ENCODE peak calls at places on chromosome 15, in seven cellular contexts. N, C, J, L, T, X and U are unnamed samples.

GRCh38 chr15:42582569-42583235 is 7.3 kb downstream of the STARD9 start:
- DNase-seq in N (no peak), C (no peak), J (no peak), L (no peak), T (no peak), X (no peak), U (no peak)

GRCh38 chr15:70140543-70141375 is 43.0 kb upstream of the TLE3 start:
- DNase-seq in N (no peak), C (no peak), J (no peak), L (no peak), T (peak; percentile 57), X (no peak), U (peak; percentile 25)

GRCh38 chr15:89494006-89494405 is 2.4 kb downstream of the RHCG start:
- DNase-seq in N (no peak), C (no peak), J (no peak), L (no peak), T (no peak), X (no peak), U (no peak)

GRCh38 chr15:37245358-37245757 is 145.0 kb upstream of the MEIS2 start:
- DNase-seq in N (no peak), C (no peak), J (no peak), L (no peak), T (no peak), X (no peak), U (no peak)

GRCh38 chr15:23565395-23566069 is at the start of gene MKRN3:
- DNase-seq in N (no peak), C (no peak), J (peak; percentile 1), L (no peak), T (peak; percentile 7), X (peak; percentile 35), U (no peak)

GRCh38 chr15:45180201-45180600 is 7.6 kb downstream of the SHF start:
- DNase-seq in N (no peak), C (no peak), J (no peak), L (peak; percentile 51), T (no peak), X (no peak), U (no peak)

GRCh38 chr15:72482275-72482674 is 8.1 kb downstream of the ARIH1 start:
- DNase-seq in N (no peak), C (no peak), J (no peak), L (no peak), T (no peak), X (no peak), U (no peak)

GRCh38 chr15:84079885-84080777 is 155.4 kb upstream of the GOLGA6L4 start:
- DNase-seq in N (peak; percentile 5), C (no peak), J (no peak), L (no peak), T (peak; percentile 3), X (no peak), U (no peak)

GRCh38 chr15:31145271-31145911 is 43.9 kb upstream of the TRPM1 start:
- DNase-seq in N (peak; percentile 3), C (no peak), J (peak; percentile 24), L (peak; percentile 32), T (peak; percentile 17), X (no peak), U (peak; percentile 34)

GRCh38 chr15:90463381-90463780 is 66.3 kb upstream of the CRTC3 start:
- DNase-seq in N (peak; percentile 84), C (peak; percentile 23), J (peak; percentile 40), L (peak; percentile 22), T (peak; percentile 76), X (no peak), U (peak; percentile 40)

GRCh38 chr15:87579537-87579936 is 677.0 kb downstream of the NTRK3 start:
- DNase-seq in N (no peak), C (no peak), J (peak; percentile 24), L (peak; percentile 43), T (no peak), X (no peak), U (no peak)

GRCh38 chr15:88913017-88913849 is at the start of gene MFGE8:
- DNase-seq in N (peak; percentile 71), C (no peak), J (peak; percentile 25), L (peak; percentile 52), T (peak; percentile 72), X (peak; percentile 87), U (peak; percentile 80)

GRCh38 chr15:81253846-81254245 is 57.2 kb downstream of the IL16 start:
- DNase-seq in N (no peak), C (no peak), J (no peak), L (no peak), T (no peak), X (no peak), U (no peak)

GRCh38 chr15:33440911-33441310 is 130.1 kb downstream of the RYR3 start:
- DNase-seq in N (no peak), C (no peak), J (no peak), L (no peak), T (no peak), X (no peak), U (no peak)

GRCh38 chr15:89640245-89640644 is 15.0 kb downstream of the KIF7 start:
- DNase-seq in N (no peak), C (no peak), J (no peak), L (no peak), T (no peak), X (no peak), U (no peak)

GRCh38 chr15:101070502-101071273 is 151.5 kb downstream of the LRRK1 start:
- DNase-seq in N (peak; percentile 91), C (peak; percentile 69), J (peak; percentile 80), L (peak; percentile 55), T (peak; percentile 89), X (no peak), U (peak; percentile 79)

GRCh38 chr15:101148166-101148880 is 103.5 kb downstream of the CHSY1 start:
- DNase-seq in N (no peak), C (no peak), J (no peak), L (no peak), T (no peak), X (no peak), U (no peak)

GRCh38 chr15:47622058-47622457 is 95.2 kb upstream of the SEMA6D start:
- DNase-seq in N (no peak), C (no peak), J (no peak), L (no peak), T (no peak), X (no peak), U (no peak)

GRCh38 chr15:51600114-51600513 is 22.5 kb downstream of the DMXL2 start:
- DNase-seq in N (peak; percentile 57), C (no peak), J (no peak), L (peak; percentile 78), T (peak; percentile 43), X (no peak), U (peak; percentile 76)
- TF ChIP-seq CTCF in N (no peak), C (no peak), J (no peak), L (no peak), T (no peak), X (no peak), U (no peak)

GRCh38 chr15:60745469-60745971 is 266.6 kb upstream of the ICE2 start:
- DNase-seq in N (peak; percentile 54), C (peak; percentile 35), J (no peak), L (no peak), T (peak; percentile 30), X (no peak), U (no peak)

GRCh38 chr15:60740231-60740630 is 261.3 kb upstream of the ICE2 start:
- DNase-seq in N (no peak), C (no peak), J (no peak), L (no peak), T (no peak), X (no peak), U (no peak)

GRCh38 chr15:60744826-60745225 is 265.9 kb upstream of the ICE2 start:
- DNase-seq in N (no peak), C (no peak), J (no peak), L (no peak), T (no peak), X (no peak), U (no peak)

GRCh38 chr15:60737217-60737616 is 258.3 kb upstream of the ICE2 start:
- DNase-seq in N (no peak), C (no peak), J (no peak), L (peak; percentile 13), T (no peak), X (no peak), U (no peak)

GRCh38 chr15:60740787-60741354 is 261.9 kb upstream of the ICE2 start:
- DNase-seq in N (peak; percentile 77), C (no peak), J (peak; percentile 76), L (no peak), T (peak; percentile 31), X (no peak), U (peak; percentile 37)
- TF ChIP-seq CTCF in N (no peak), C (no peak), J (no peak), L (no peak), T (no peak), X (no peak), U (no peak)

DNA sequence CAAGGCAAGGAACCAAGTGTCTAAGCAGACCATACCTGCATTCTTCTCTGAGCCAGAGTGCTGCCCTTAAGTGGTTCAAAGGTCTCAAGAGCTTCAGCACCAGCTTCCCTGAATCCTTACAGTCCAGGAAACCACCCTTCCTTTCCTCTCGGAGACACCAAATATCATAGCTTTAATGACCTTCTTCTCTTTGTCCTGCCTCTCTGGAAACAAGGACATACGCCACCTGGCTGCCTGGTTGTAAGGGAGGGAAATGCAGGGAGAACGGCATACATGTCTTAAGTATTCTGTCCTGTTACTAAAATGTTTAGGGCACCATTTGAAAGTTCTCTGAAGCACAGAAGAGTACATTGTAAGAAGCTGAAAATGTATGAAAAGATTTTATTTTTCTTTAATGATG is 155.6 kb upstream of the ARRDC4 start:
- DNase-seq in N (no peak), C (no peak), J (no peak), L (no peak), T (no peak), X (no peak), U (no peak)
- TF ChIP-seq CTCF in N (no peak), C (no peak), J (no peak), L (no peak), T (no peak), X (no peak), U (peak; percentile 6)

DNA sequence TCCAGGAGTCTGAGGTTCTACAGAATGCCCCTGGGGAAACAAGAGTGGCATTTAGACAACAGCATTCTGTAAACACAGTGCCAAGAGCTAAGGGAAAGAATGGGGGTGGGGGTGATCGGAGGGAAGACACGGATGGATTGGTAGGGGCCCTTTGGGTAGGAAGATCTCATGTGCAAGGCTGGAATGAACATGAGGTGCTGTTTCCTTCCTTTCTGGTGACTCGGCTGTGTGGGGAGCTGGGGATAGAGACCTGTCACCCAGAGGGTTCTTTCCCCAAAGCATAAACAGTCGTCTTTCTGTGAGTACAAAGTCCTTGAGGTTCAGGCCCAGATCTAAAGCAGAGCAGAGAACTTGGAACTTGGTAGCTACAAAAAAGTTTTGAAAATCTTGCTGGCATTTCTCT is 11.7 kb downstream of the TPM1 start:
- DNase-seq in N (no peak), C (no peak), J (no peak), L (no peak), T (no peak), X (no peak), U (no peak)
- TF ChIP-seq CTCF in N (no peak), C (no peak), J (no peak), L (no peak), T (no peak), X (no peak), U (no peak)